ENCODE peak calls at places on chromosomes 5 and 9, in ten cellular contexts. Q is activated CD4-positive, alpha-beta memory T cell treated with anti-CD3 and anti-CD28 coated beads for 36 hours; J is omental fat pad; M is stimulated activated CD4-positive, alpha-beta T cell treated with anti-CD3 and anti-CD28 coated beads, Interleukin-1b, Interleukin-23, amount 100 ng/mL, for 48 hours; I is neural progenitor cell; C is transverse colon; W is fibroblast of villous mesenchyme; E is NCI-H1930; U is NCI-H1694 treated with DMSO at 0.1 percent for 48 hours; G is HT1080. T is an unnamed sample.

GRCh38 chr5:68504306-68504705 is 288.8 kb downstream of the PIK3R1 start:
- DNase-seq in Q (no peak), J (no peak), M (no peak), I (no peak), C (no peak), W (no peak), E (no peak), U (no peak), G (no peak), T (no peak)

GRCh38 chr9:7879551-7880245 is 80.1 kb upstream of the DMAC1 start:
- DNase-seq in Q (peak; percentile 69), J (no peak), M (peak; percentile 59), I (peak; percentile 88), C (no peak), W (no peak), E (no peak), U (no peak), G (peak; percentile 92), T (peak; percentile 42)

GRCh38 chr5:133744030-133744645 is 131.8 kb upstream of the FSTL4 start:
- DNase-seq in Q (peak; percentile 13), J (no peak), M (peak; percentile 5), I (no peak), C (no peak), W (no peak), E (no peak), U (no peak), G (no peak), T (no peak)

GRCh38 chr9:129936222-129936621 is 101.0 kb downstream of the USP20 start:
- DNase-seq in Q (no peak), J (no peak), M (no peak), I (no peak), C (no peak), W (no peak), E (no peak), U (peak; percentile 19), G (no peak), T (no peak)

GRCh38 chr9:121289554-121290370 is 21.8 kb downstream of the GSN start:
- DNase-seq in Q (no peak), J (no peak), M (no peak), I (no peak), C (no peak), W (no peak), E (no peak), U (no peak), G (no peak), T (no peak)

GRCh38 chr5:17813214-17813613 is 179.0 kb downstream of the TAF11L14 start:
- DNase-seq in Q (no peak), J (no peak), M (no peak), I (no peak), C (no peak), W (no peak), E (no peak), U (no peak), G (no peak), T (no peak)

GRCh38 chr5:171596391-171596878 is 177.0 kb downstream of the FGF18 start:
- DNase-seq in Q (no peak), J (no peak), M (no peak), I (no peak), C (no peak), W (peak; percentile 40), E (no peak), U (no peak), G (peak; percentile 93), T (no peak)

GRCh38 chr5:117435203-117435602 is 860.6 kb upstream of the SEMA6A start:
- DNase-seq in Q (no peak), J (no peak), M (no peak), I (no peak), C (no peak), W (no peak), E (no peak), U (no peak), G (no peak), T (no peak)

GRCh38 chr5:40823459-40823858 is 11.6 kb downstream of the RPL37 start:
- DNase-seq in Q (no peak), J (no peak), M (no peak), I (no peak), C (no peak), W (no peak), E (no peak), U (no peak), G (no peak), T (no peak)

GRCh38 chr9:71814226-71814625 is 45.9 kb upstream of the CEMIP2 start:
- DNase-seq in Q (no peak), J (no peak), M (no peak), I (no peak), C (no peak), W (no peak), E (no peak), U (peak; percentile 20), G (no peak), T (no peak)

GRCh38 chr5:59260973-59261372 is 632.6 kb downstream of the PDE4D start:
- DNase-seq in Q (no peak), J (no peak), M (no peak), I (no peak), C (no peak), W (no peak), E (no peak), U (no peak), G (no peak), T (no peak)

GRCh38 chr5:179142434-179143198 is 82.4 kb downstream of the ZNF354C start:
- DNase-seq in Q (peak; percentile 61), J (no peak), M (peak; percentile 51), I (no peak), C (no peak), W (peak; percentile 66), E (no peak), U (no peak), G (peak; percentile 32), T (no peak)

GRCh38 chr9:68685770-68686169 is 19.3 kb upstream of the PIP5K1B start:
- DNase-seq in Q (peak; percentile 42), J (no peak), M (peak; percentile 34), I (peak; percentile 20), C (peak; percentile 67), W (no peak), E (no peak), U (no peak), G (peak; percentile 17), T (no peak)

GRCh38 chr9:81519816-81520215 is 169.5 kb downstream of the TLE1 start:
- DNase-seq in Q (no peak), J (no peak), M (no peak), I (no peak), C (no peak), W (no peak), E (no peak), U (no peak), G (peak; percentile 20), T (no peak)

GRCh38 chr9:105373723-105374122 is 74.1 kb upstream of the FSD1L start:
- DNase-seq in Q (no peak), J (no peak), M (no peak), I (no peak), C (no peak), W (no peak), E (no peak), U (no peak), G (no peak), T (no peak)

GRCh38 chr5:59450245-59450644 is 443.3 kb downstream of the PDE4D start:
- DNase-seq in Q (no peak), J (no peak), M (no peak), I (no peak), C (no peak), W (no peak), E (no peak), U (no peak), G (peak; percentile 5), T (no peak)

GRCh38 chr5:39674209-39675082 is 249.7 kb upstream of the DAB2 start:
- DNase-seq in Q (no peak), J (no peak), M (no peak), I (no peak), C (no peak), W (no peak), E (no peak), U (no peak), G (no peak), T (no peak)

GRCh38 chr9:129146441-129146933 is 31.6 kb downstream of the IER5L start:
- DNase-seq in Q (no peak), J (no peak), M (no peak), I (no peak), C (no peak), W (peak; percentile 31), E (no peak), U (no peak), G (no peak), T (no peak)

T was measured in neuronal stem cell.